ENCODE peak calls at places on chromosome 18, in seven cellular contexts. M is HCT116, O is Karpas-422, K is PC-3, Y is GM23338, V is mesendoderm, J is GM12878. C is an unnamed sample.
A peak's percentile ranks its signal among the peaks of the same experiment; 100 is the strongest.

GRCh38 chr18:48300463-48300961 is 108.7 kb downstream of the ZBTB7C start:
- DNase-seq in Y (peak; percentile 78), V (peak; percentile 81), O (peak; percentile 72), K (peak; percentile 5), J (no peak), M (no peak), C (no peak)

GRCh38 chr18:9708882-9709877 is 1.1 kb downstream of the RAB31 start:
- DNase-seq in Y (peak; percentile 78), M (no peak), J (no peak), K (no peak), V (peak; percentile 79), O (no peak), C (no peak)

GRCh38 chr18:48419268-48420022 is 10.3 kb upstream of the ZBTB7C start:
- DNase-seq in Y (peak; percentile 71), O (peak; percentile 69), M (no peak), V (peak; percentile 37), J (no peak), K (no peak), C (no peak)

GRCh38 chr18:50071393-50071792 is 123.6 kb downstream of the MYO5B start:
- DNase-seq in V (no peak), K (no peak), J (no peak), O (no peak), M (no peak), Y (no peak), C (no peak)

GRCh38 chr18:69777248-69777647 is 170.4 kb downstream of the CD226 start:
- DNase-seq in O (no peak), K (no peak), V (no peak), M (no peak), Y (no peak), J (no peak), C (no peak)

GRCh38 chr18:45839415-45840395 is 14.2 kb downstream of the SIGLEC15 start:
- DNase-seq in V (peak; percentile 80), M (peak; percentile 10), K (peak; percentile 62), O (peak; percentile 82), Y (peak; percentile 76), J (no peak), C (peak; percentile 59)

GRCh38 chr18:33495278-33495677 is 54.8 kb upstream of the CCDC178 start:
- DNase-seq in M (no peak), V (peak; percentile 79), J (peak; percentile 2), O (peak; percentile 49), Y (peak; percentile 82), K (peak; percentile 31), C (peak; percentile 36)

GRCh38 chr18:37483221-37483971 is 82.2 kb downstream of the CELF4 start:
- DNase-seq in Y (peak; percentile 86), O (peak; percentile 66), J (no peak), M (no peak), K (no peak), V (peak; percentile 74), C (no peak)

DNA sequence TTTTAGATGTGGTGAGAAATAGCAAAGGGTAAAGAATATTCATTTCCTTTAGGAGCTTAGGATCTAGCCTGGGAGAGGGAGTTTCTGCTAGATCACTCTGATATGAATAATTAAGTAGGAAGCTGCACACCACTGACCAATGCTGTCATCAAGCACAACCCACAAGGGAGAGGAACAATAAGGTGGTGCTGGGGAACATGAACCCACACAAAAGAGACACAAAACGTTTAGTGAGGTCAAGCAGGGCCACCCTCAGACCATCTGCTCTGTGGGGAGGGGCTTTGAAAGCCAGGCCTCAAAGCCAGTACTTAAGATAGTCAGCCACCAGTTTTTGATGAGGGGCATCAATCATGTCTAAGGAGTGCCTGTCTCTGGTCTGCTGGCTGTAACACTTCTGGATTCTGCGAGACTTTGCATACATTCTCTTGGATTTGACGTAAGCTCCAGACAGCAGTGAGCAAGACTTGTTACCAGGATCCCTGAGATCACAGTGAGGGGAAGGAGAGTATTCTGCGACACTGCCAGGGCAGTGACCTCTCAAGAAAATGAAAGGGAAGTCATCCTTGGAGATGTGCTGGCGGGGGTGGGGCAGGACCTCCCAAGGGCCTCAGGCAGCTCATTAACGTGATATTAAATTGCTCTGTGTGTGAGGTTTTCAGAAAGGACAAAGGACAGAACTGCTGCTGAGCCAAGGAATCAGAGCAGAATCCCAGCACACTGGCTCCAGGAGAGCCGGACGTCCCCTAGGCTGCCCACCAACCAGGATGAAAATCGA is 126.9 kb downstream of the CCBE1 start:
- DNase-seq in O (no peak), K (no peak), J (no peak), Y (no peak), V (no peak), M (no peak), C (no peak)
- H3K79me2 ChIP-seq in O (no peaks in the 10 kb centered on the region), K (no peaks in the 10 kb centered on the region), J (no peaks in the 10 kb centered on the region), Y (no peaks in the 10 kb centered on the region), V (no peaks in the 10 kb centered on the region), M (no peaks in the 10 kb centered on the region), C (no peaks in the 10 kb centered on the region)

GRCh38 chr18:3245853-3246635 is 1.6 kb upstream of the MYL12A start:
- DNase-seq in V (peak; percentile 95), M (peak; percentile 75), Y (peak; percentile 95), O (peak; percentile 93), J (no peak), K (peak; percentile 94), C (peak; percentile 77)
- H3K79me2 ChIP-seq in V (peaks cover 30% of the 10 kb centered on the region), M (peaks cover 39% of the 10 kb centered on the region), Y (peaks cover 34% of the 10 kb centered on the region), O (peaks cover 33% of the 10 kb centered on the region), J (peaks cover 67% of the 10 kb centered on the region), K (peaks cover 45% of the 10 kb centered on the region), C (peaks cover 45% of the 10 kb centered on the region)

GRCh38 chr18:36374262-36374661 is 76.7 kb downstream of the FHOD3 start:
- DNase-seq in K (no peak), O (no peak), Y (no peak), V (no peak), M (no peak), J (no peak), C (no peak)
- H3K79me2 ChIP-seq in K (no peaks in the 10 kb centered on the region), O (no peaks in the 10 kb centered on the region), Y (no peaks in the 10 kb centered on the region), V (no peaks in the 10 kb centered on the region), M (no peaks in the 10 kb centered on the region), J (no peaks in the 10 kb centered on the region), C (no peaks in the 10 kb centered on the region)

DNA sequence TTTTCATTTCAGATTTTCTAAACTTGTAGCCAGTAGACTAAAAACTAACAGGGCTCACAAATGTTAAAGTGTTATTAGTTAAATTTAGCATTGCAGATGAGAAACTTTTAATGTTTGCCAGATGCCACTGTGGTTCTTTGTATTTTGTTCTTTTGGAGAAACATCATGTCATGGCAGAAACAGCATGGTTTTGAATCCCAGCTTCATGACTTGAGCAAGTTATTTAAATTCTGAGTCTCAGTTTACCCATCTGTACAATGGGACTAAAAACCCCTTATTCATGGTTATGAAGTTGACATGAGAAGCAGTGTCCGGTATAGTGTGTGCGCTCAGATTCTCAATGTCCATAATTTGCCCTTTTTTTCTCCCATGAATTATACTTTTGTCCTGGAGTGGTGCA is 56.5 kb downstream of the MAPRE2 start:
- DNase-seq in O (no peak), M (no peak), V (no peak), J (no peak), Y (no peak), K (no peak), C (no peak)
- H3K79me2 ChIP-seq in O (peaks cover 98% of the 10 kb centered on the region), M (no peaks in the 10 kb centered on the region), V (no peaks in the 10 kb centered on the region), J (no peaks in the 10 kb centered on the region), Y (no peaks in the 10 kb centered on the region), K (no peaks in the 10 kb centered on the region), C (no peaks in the 10 kb centered on the region)

GRCh38 chr18:31942301-31942998 is 478 bp downstream of the TRAPPC8 start:
- DNase-seq in O (peak; percentile 79), M (no peak), Y (peak; percentile 52), V (peak; percentile 60), J (no peak), K (no peak), C (peak; percentile 58)
- H3K79me2 ChIP-seq in O (peaks cover 57% of the 10 kb centered on the region), M (peaks cover 54% of the 10 kb centered on the region), Y (peaks cover 75% of the 10 kb centered on the region), V (peaks cover 40% of the 10 kb centered on the region), J (peaks cover 43% of the 10 kb centered on the region), K (peaks cover 50% of the 10 kb centered on the region), C (peaks cover 51% of the 10 kb centered on the region)

GRCh38 chr18:79690586-79691482 is 11.2 kb downstream of the CTDP1 start:
- DNase-seq in J (no peak), V (no peak), M (no peak), K (no peak), Y (peak; percentile 29), O (peak; percentile 55), C (peak; percentile 18)
- H3K79me2 ChIP-seq in J (peaks cover 14% of the 10 kb centered on the region), V (peaks cover 48% of the 10 kb centered on the region), M (peaks cover 68% of the 10 kb centered on the region), K (peaks cover 73% of the 10 kb centered on the region), Y (peaks cover 64% of the 10 kb centered on the region), O (peaks cover 79% of the 10 kb centered on the region), C (peaks cover 58% of the 10 kb centered on the region)

GRCh38 chr18:58279504-58280158 is 235.6 kb downstream of the NEDD4L start:
- DNase-seq in J (no peak), K (no peak), V (no peak), M (no peak), O (no peak), Y (no peak), C (no peak)
- H3K79me2 ChIP-seq in J (no peaks in the 10 kb centered on the region), K (peaks cover 76% of the 10 kb centered on the region), V (peaks cover 7% of the 10 kb centered on the region), M (no peaks in the 10 kb centered on the region), O (no peaks in the 10 kb centered on the region), Y (peaks cover 72% of the 10 kb centered on the region), C (no peaks in the 10 kb centered on the region)

C was measured in SK-N-SH.